ENCODE peak calls at places on chromosomes 11 and 22, in five cellular contexts. One of them, this sample, is unnamed.

GRCh38 chr11:75383246-75383645 is 16.1 kb upstream of the RPS3 start:
- DNase-seq in GM04504: no peak
- DNase-seq in non-pigmented ciliary epithelial cell: no peak
- DNase-seq in A172: no peak
- DNase-seq in T-helper 22 cell: no peak
- DNase-seq in this sample: no peak

GRCh38 chr11:65662802-65663633 is at the start of gene RELA:
- DNase-seq in GM04504: peak
- DNase-seq in non-pigmented ciliary epithelial cell: no peak
- DNase-seq in A172: peak
- DNase-seq in T-helper 22 cell: peak
- DNase-seq in this sample: peak

GRCh38 chr11:128421577-128421976 is 165.8 kb downstream of the ETS1 start:
- DNase-seq in GM04504: no peak
- DNase-seq in non-pigmented ciliary epithelial cell: no peak
- DNase-seq in A172: peak
- DNase-seq in T-helper 22 cell: no peak
- DNase-seq in this sample: peak

GRCh38 chr11:68036717-68037239 is 2.0 kb upstream of the TCIRG1 start:
- DNase-seq in GM04504: no peak
- DNase-seq in non-pigmented ciliary epithelial cell: no peak
- DNase-seq in A172: no peak
- DNase-seq in T-helper 22 cell: no peak
- DNase-seq in this sample: no peak

GRCh38 chr22:23054531-23055257 is 15.6 kb upstream of the GNAZ start:
- DNase-seq in GM04504: no peak
- DNase-seq in non-pigmented ciliary epithelial cell: no peak
- DNase-seq in A172: no peak
- DNase-seq in T-helper 22 cell: no peak
- DNase-seq in this sample: no peak

GRCh38 chr11:69166186-69167115 is 10.7 kb downstream of the SMIM38 start:
- DNase-seq in GM04504: peak
- DNase-seq in non-pigmented ciliary epithelial cell: peak
- DNase-seq in A172: peak
- DNase-seq in T-helper 22 cell: no peak
- DNase-seq in this sample: peak

GRCh38 chr11:108958446-108959123 is 293.7 kb downstream of the DDX10 start:
- DNase-seq in GM04504: peak
- DNase-seq in non-pigmented ciliary epithelial cell: no peak
- DNase-seq in A172: peak
- DNase-seq in T-helper 22 cell: no peak
- DNase-seq in this sample: peak

GRCh38 chr11:118618115-118618990 is 10.9 kb downstream of the PHLDB1 start:
- DNase-seq in GM04504: no peak
- DNase-seq in non-pigmented ciliary epithelial cell: no peak
- DNase-seq in A172: peak
- DNase-seq in T-helper 22 cell: no peak
- DNase-seq in this sample: peak

GRCh38 chr11:134599180-134599810 is 187.3 kb upstream of the B3GAT1 start:
- DNase-seq in GM04504: no peak
- DNase-seq in non-pigmented ciliary epithelial cell: no peak
- DNase-seq in A172: no peak
- DNase-seq in T-helper 22 cell: no peak
- DNase-seq in this sample: no peak

GRCh38 chr11:57791321-57792059 is 29.9 kb downstream of the CTNND1 start:
- DNase-seq in GM04504: no peak
- DNase-seq in non-pigmented ciliary epithelial cell: no peak
- DNase-seq in A172: no peak
- DNase-seq in T-helper 22 cell: no peak
- DNase-seq in this sample: no peak

GRCh38 chr11:89498845-89499448 is 7.8 kb upstream of the NOX4 start:
- DNase-seq in GM04504: no peak
- DNase-seq in non-pigmented ciliary epithelial cell: no peak
- DNase-seq in A172: no peak
- DNase-seq in T-helper 22 cell: no peak
- DNase-seq in this sample: no peak

GRCh38 chr11:27464155-27464759 is 8.3 kb downstream of the LGR4 start:
- DNase-seq in GM04504: no peak
- DNase-seq in non-pigmented ciliary epithelial cell: no peak
- DNase-seq in A172: peak
- DNase-seq in T-helper 22 cell: no peak
- DNase-seq in this sample: no peak

GRCh38 chr11:109554951-109555350 is 133.0 kb downstream of the C11orf87 start:
- DNase-seq in GM04504: no peak
- DNase-seq in non-pigmented ciliary epithelial cell: no peak
- DNase-seq in A172: no peak
- DNase-seq in T-helper 22 cell: no peak
- DNase-seq in this sample: no peak

GRCh38 chr11:10351768-10352641 is 47.1 kb downstream of the ADM start:
- DNase-seq in GM04504: peak
- DNase-seq in non-pigmented ciliary epithelial cell: peak
- DNase-seq in A172: peak
- DNase-seq in T-helper 22 cell: no peak
- DNase-seq in this sample: peak

GRCh38 chr11:59283825-59284772 is 71.4 kb upstream of the MPEG1 start:
- DNase-seq in GM04504: peak
- DNase-seq in non-pigmented ciliary epithelial cell: peak
- DNase-seq in A172: peak
- DNase-seq in T-helper 22 cell: no peak
- DNase-seq in this sample: peak

GRCh38 chr22:40939202-40939601 is 12.0 kb upstream of the RBX1 start:
- DNase-seq in GM04504: no peak
- DNase-seq in non-pigmented ciliary epithelial cell: no peak
- DNase-seq in A172: no peak
- DNase-seq in T-helper 22 cell: no peak
- DNase-seq in this sample: no peak

GRCh38 chr11:65680192-65680743 is 17.6 kb upstream of the RELA start:
- DNase-seq in GM04504: no peak
- DNase-seq in non-pigmented ciliary epithelial cell: no peak
- DNase-seq in A172: no peak
- DNase-seq in T-helper 22 cell: no peak
- DNase-seq in this sample: no peak